ENCODE peak calls at places on chromosomes 6 and 20, in six cellular contexts. O is T-cell; Z is naive thymus-derived CD8-positive, alpha-beta T cell; T is KBM-7; X is activated T-helper 1 cell treated with anti-CD3 and anti-CD28 coated beads, Interleukin-2, amount 50 U/mL, for 16 hours; I is foreskin fibroblast. N is an unnamed sample.

GRCh38 chr20:50588034-50588736 is 78.0 kb downstream of the PTPN1 start:
- DNase-seq in O (peak; percentile 55), Z (peak; percentile 70), T (peak; percentile 67), X (peak; percentile 55), I (peak; percentile 45), N (peak; percentile 67)

GRCh38 chr6:41941280-41942044 is at the start of gene CCND3:
- DNase-seq in O (peak; percentile 73), Z (peak; percentile 72), T (peak; percentile 84), X (peak; percentile 83), I (peak; percentile 92), N (peak; percentile 65)

GRCh38 chr6:167825759-167826229 is 917 bp upstream of the AFDN start:
- DNase-seq in O (no peak), Z (no peak), T (no peak), X (no peak), I (peak; percentile 50), N (no peak)

GRCh38 chr6:3138341-3138740 is 19.0 kb downstream of the TUBB2A start:
- DNase-seq in O (no peak), Z (no peak), T (no peak), X (no peak), I (peak; percentile 41), N (no peak)

GRCh38 chr20:63831696-63832686 is 927 bp upstream of the ZBTB46 start:
- DNase-seq in O (no peak), Z (no peak), T (peak; percentile 28), X (no peak), I (no peak), N (no peak)

GRCh38 chr6:132937466-132937906 is 123.1 kb downstream of the RPS12 start:
- DNase-seq in O (no peak), Z (no peak), T (peak; percentile 28), X (no peak), I (no peak), N (no peak)

GRCh38 chr6:138654715-138655634 is 118.6 kb upstream of the CCDC28A start:
- DNase-seq in O (no peak), Z (no peak), T (peak; percentile 25), X (no peak), I (peak; percentile 37), N (no peak)

GRCh38 chr6:13559251-13559650 is 15.2 kb upstream of the SIRT5 start:
- DNase-seq in O (no peak), Z (no peak), T (no peak), X (no peak), I (no peak), N (no peak)

GRCh38 chr20:13788167-13788834 is 3.5 kb downstream of the NDUFAF5 start:
- DNase-seq in O (no peak), Z (no peak), T (peak; percentile 57), X (no peak), I (peak; percentile 47), N (no peak)

GRCh38 chr6:108630050-108630714 is 69.5 kb downstream of the FOXO3 start:
- DNase-seq in O (no peak), Z (peak; percentile 31), T (peak; percentile 63), X (no peak), I (no peak), N (no peak)

GRCh38 chr6:47292944-47293343 is 16.8 kb downstream of the TNFRSF21 start:
- DNase-seq in O (no peak), Z (no peak), T (no peak), X (no peak), I (no peak), N (no peak)

GRCh38 chr6:24493945-24494725 is 634 bp upstream of the ALDH5A1 start:
- DNase-seq in O (no peak), Z (no peak), T (no peak), X (no peak), I (no peak), N (no peak)

GRCh38 chr20:46872315-46873211 is 22.1 kb upstream of the EYA2 start:
- DNase-seq in O (no peak), Z (no peak), T (no peak), X (no peak), I (peak; percentile 8), N (no peak)

GRCh38 chr20:57701651-57702050 is 8.2 kb downstream of the PMEPA1 start:
- DNase-seq in O (no peak), Z (no peak), T (no peak), X (no peak), I (no peak), N (no peak)

GRCh38 chr6:69696273-69696672 is 100.5 kb downstream of the LMBRD1 start:
- DNase-seq in O (no peak), Z (no peak), T (no peak), X (no peak), I (peak; percentile 7), N (no peak)

GRCh38 chr20:19363439-19363838 is 151.0 kb downstream of the SLC24A3 start:
- DNase-seq in O (no peak), Z (no peak), T (no peak), X (no peak), I (no peak), N (no peak)

GRCh38 chr6:89045585-89045984 is 35.0 kb upstream of the PNRC1 start:
- DNase-seq in O (no peak), Z (no peak), T (no peak), X (no peak), I (no peak), N (no peak)

GRCh38 chr20:2000286-2000685 is 6.4 kb upstream of the PDYN start:
- DNase-seq in O (no peak), Z (no peak), T (no peak), X (no peak), I (no peak), N (no peak)

GRCh38 chr6:25927177-25927576 is 3.3 kb downstream of the SLC17A2 start:
- DNase-seq in O (no peak), Z (no peak), T (no peak), X (no peak), I (no peak), N (no peak)

N was measured in central memory CD8-positive, alpha-beta T cell.